ENCODE peak calls at places on chromosomes 13 and 19, in six cellular contexts. U, N, T, D, R and E are unnamed samples.

GRCh38 chr13:71773534-71773933 is 93.5 kb downstream of the DACH1 start:
- DNase-seq in N (no peak), U (no peak), R (no peak), D (no peak), T (no peak), E (no peak)

GRCh38 chr19:29663861-29664752 is 1.2 kb upstream of the PLEKHF1 start:
- DNase-seq in T (peak), N (peak), D (no peak), U (no peak), R (no peak), E (peak)

GRCh38 chr19:45767881-45768643 is 990 bp downstream of the SIX5 start:
- DNase-seq in U (peak), R (no peak), D (peak), N (peak), T (peak), E (peak)

GRCh38 chr13:40127476-40127875 is 472.0 kb downstream of the COG6 start:
- DNase-seq in U (no peak), N (no peak), T (no peak), D (no peak), R (no peak), E (no peak)

GRCh38 chr19:44625531-44626066 is 12.2 kb downstream of the IGSF23 start:
- DNase-seq in D (no peak), T (no peak), R (no peak), N (no peak), U (no peak), E (no peak)

GRCh38 chr13:44576396-44577235 is 486 bp upstream of the TSC22D1 start:
- DNase-seq in N (peak), R (peak), T (no peak), D (no peak), U (peak), E (no peak)

GRCh38 chr13:58302349-58302748 is 670.8 kb downstream of the PCDH17 start:
- DNase-seq in N (no peak), R (no peak), U (no peak), D (no peak), T (no peak), E (no peak)

GRCh38 chr19:32976223-32976805 is 4.3 kb downstream of the FAAP24 start:
- DNase-seq in R (peak), T (peak), D (peak), N (peak), U (peak), E (peak)

GRCh38 chr19:47595937-47596336 is 13.0 kb upstream of the BICRA start:
- DNase-seq in D (no peak), T (no peak), R (no peak), U (no peak), N (no peak), E (no peak)

GRCh38 chr13:42394361-42395065 is 122.6 kb downstream of the AKAP11 start:
- DNase-seq in T (no peak), N (no peak), U (no peak), R (no peak), D (no peak), E (no peak)

GRCh38 chr19:49441210-49441959 is at the start of gene SLC17A7:
- DNase-seq in T (no peak), U (peak), N (no peak), D (peak), R (no peak), E (no peak)

GRCh38 chr13:41916173-41916954 is 44.5 kb downstream of the VWA8 start:
- DNase-seq in U (no peak), R (no peak), D (no peak), T (peak), N (peak), E (peak)

GRCh38 chr13:20058476-20058875 is 99.9 kb downstream of the ZMYM2 start:
- DNase-seq in D (no peak), U (no peak), N (no peak), R (no peak), T (no peak), E (no peak)

GRCh38 chr19:38975214-38975860 is at the start of gene FBXO17:
- DNase-seq in D (peak), T (peak), U (peak), N (peak), R (no peak), E (peak)

GRCh38 chr13:90055121-90055520 is 1292.4 kb upstream of the MIR17HG start:
- DNase-seq in R (no peak), U (no peak), D (no peak), T (peak), N (peak), E (peak)

GRCh38 chr19:31761281-31761913 is 412.2 kb upstream of the TSHZ3 start:
- DNase-seq in U (no peak), R (no peak), N (no peak), T (no peak), D (no peak), E (no peak)

GRCh38 chr13:43874512-43875092 is 4.9 kb downstream of the CCDC122 start:
- DNase-seq in R (no peak), U (no peak), T (peak), N (peak), D (no peak), E (no peak)

GRCh38 chr13:76329004-76329403 is 557.2 kb downstream of the KCTD12 start:
- DNase-seq in U (no peak), T (no peak), R (no peak), N (no peak), D (no peak), E (no peak)

GRCh38 chr13:83666126-83666525 is 216.1 kb downstream of the SLITRK1 start:
- DNase-seq in T (no peak), D (no peak), R (no peak), U (no peak), N (peak), E (no peak)

GRCh38 chr19:38713227-38713649 is 31.0 kb downstream of the CAPN12 start:
- DNase-seq in N (no peak), U (no peak), D (peak), R (no peak), T (no peak), E (no peak)

GRCh38 chr19:10625003-10625761 is at the start of gene SLC44A2:
- DNase-seq in T (peak), N (peak), U (peak), D (peak), R (no peak), E (peak)

GRCh38 chr13:111165611-111166010 is 50.5 kb downstream of the ARHGEF7 start:
- DNase-seq in T (no peak), U (no peak), D (no peak), N (no peak), R (no peak), E (no peak)

GRCh38 chr19:1169921-1170885 is 3.9 kb downstream of the SBNO2 start:
- DNase-seq in D (peak), R (no peak), N (peak), U (no peak), T (no peak), E (peak)

GRCh38 chr13:27661017-27661416 is 39.3 kb downstream of the POLR1D start:
- DNase-seq in D (no peak), U (no peak), T (peak), R (no peak), N (no peak), E (no peak)

GRCh38 chr13:50948576-50948975 is 39.0 kb downstream of the RNASEH2B start:
- DNase-seq in T (peak), D (no peak), N (no peak), R (no peak), U (no peak), E (no peak)

GRCh38 chr13:32165791-32166190 is 134.2 kb downstream of the FRY start:
- DNase-seq in R (no peak), U (no peak), D (no peak), N (peak), T (no peak), E (peak)

GRCh38 chr13:98503175-98504028 is 73.5 kb downstream of the STK24 start:
- DNase-seq in N (no peak), U (no peak), R (no peak), D (no peak), T (peak), E (no peak)

GRCh38 chr19:2720777-2721569 is at the start of gene DIRAS1:
- DNase-seq in T (no peak), N (no peak), D (peak), R (no peak), U (no peak), E (no peak)

GRCh38 chr13:23506821-23507210 is 63.4 kb upstream of the TNFRSF19 start:
- DNase-seq in U (no peak), D (no peak), N (no peak), R (no peak), T (peak), E (no peak)

GRCh38 chr13:26872444-26873173 is 112.0 kb upstream of the GPR12 start:
- DNase-seq in N (peak), R (peak), U (peak), T (peak), D (no peak), E (peak)

GRCh38 chr13:27022571-27023311 is 148.9 kb downstream of the USP12 start:
- DNase-seq in D (no peak), N (peak), R (no peak), U (no peak), T (no peak), E (peak)

GRCh38 chr13:77871596-77871995 is 47.0 kb downstream of the EDNRB start:
- DNase-seq in R (no peak), D (no peak), U (no peak), T (no peak), N (no peak), E (no peak)

GRCh38 chr13:46687810-46688209 is 109.2 kb downstream of the ESD start:
- DNase-seq in U (no peak), D (no peak), R (no peak), T (peak), N (peak), E (peak)

GRCh38 chr13:109256866-109257760 is 529.3 kb downstream of the IRS2 start:
- DNase-seq in U (no peak), R (no peak), T (peak), N (peak), D (no peak), E (peak)

GRCh38 chr19:10074153-10074552 is 12.0 kb upstream of the SHFL start:
- DNase-seq in N (peak), U (no peak), T (no peak), D (no peak), R (peak), E (peak)